ENCODE peak calls at places on chromosome 14, in four cellular contexts. Q, S, V and A are unnamed samples.

GRCh38 chr14:35122696-35123387 is 490 bp downstream of the PRORP start:
- DNase-seq in V (peak), Q (peak), S (no peak), A (no peak)

GRCh38 chr14:61973981-61974380 is 211.8 kb downstream of the SNAPC1 start:
- DNase-seq in V (no peak), Q (peak), S (no peak), A (no peak)

GRCh38 chr14:64676410-64677008 is 27.7 kb upstream of the PLEKHG3 start:
- DNase-seq in S (no peak), Q (no peak), V (no peak), A (no peak)

GRCh38 chr14:69595336-69595735 is 16.1 kb upstream of the SUSD6 start:
- DNase-seq in Q (no peak), V (no peak), S (no peak), A (no peak)

GRCh38 chr14:33475623-33476022 is 475.3 kb downstream of the EGLN3 start:
- DNase-seq in S (peak), Q (peak), V (peak), A (peak)

GRCh38 chr14:53533384-53533975 is 380.4 kb upstream of the DDHD1 start:
- DNase-seq in S (no peak), Q (no peak), V (no peak), A (no peak)

GRCh38 chr14:68840454-68840853 is 47.6 kb upstream of the ZFP36L1 start:
- DNase-seq in Q (no peak), S (no peak), V (no peak), A (no peak)

GRCh38 chr14:31969371-31969770 is 107.7 kb upstream of the ARHGAP5 start:
- DNase-seq in V (no peak), S (no peak), Q (no peak), A (no peak)

GRCh38 chr14:41785696-41786095 is 179.0 kb downstream of the LRFN5 start:
- DNase-seq in Q (peak), S (no peak), V (peak), A (no peak)

GRCh38 chr14:29927596-29928341 is at the start of gene PRKD1:
- DNase-seq in Q (peak), V (peak), S (peak), A (peak)

GRCh38 chr14:94665121-94665520 is 52.9 kb downstream of the SERPINA3 start:
- DNase-seq in V (no peak), Q (no peak), S (no peak), A (no peak)

GRCh38 chr14:104428333-104428851 is 151.2 kb upstream of the C14orf180 start:
- DNase-seq in S (no peak), V (no peak), Q (no peak), A (no peak)

GRCh38 chr14:47917344-47917954 is 242.0 kb upstream of the MDGA2 start:
- DNase-seq in Q (peak), V (peak), S (peak), A (peak)

GRCh38 chr14:28773917-28774691 is 7.5 kb downstream of the FOXG1 start:
- DNase-seq in V (peak), S (peak), Q (no peak), A (no peak)

GRCh38 chr14:100708349-100709217 is 18.1 kb upstream of the DLK1 start:
- DNase-seq in V (peak), S (no peak), Q (peak), A (no peak)

GRCh38 chr14:54889919-54890318 is 12.7 kb downstream of the GCH1 start:
- DNase-seq in V (no peak), Q (peak), S (no peak), A (no peak)

GRCh38 chr14:94138256-94138655 is 8.9 kb upstream of the IFI27L2 start:
- DNase-seq in S (no peak), V (no peak), Q (no peak), A (no peak)

GRCh38 chr14:79578470-79578869 is 632.8 kb downstream of the DIO2 start:
- DNase-seq in V (no peak), S (no peak), Q (no peak), A (no peak)

GRCh38 chr14:69091695-69092094 is 61.2 kb downstream of the DCAF5 start:
- DNase-seq in V (no peak), S (no peak), Q (no peak), A (no peak)

GRCh38 chr14:98233656-98234055 is 1038.3 kb downstream of the BCL11B start:
- DNase-seq in S (no peak), Q (no peak), V (peak), A (no peak)

GRCh38 chr14:104551851-104552737 is 27.5 kb upstream of the C14orf180 start:
- DNase-seq in Q (no peak), V (no peak), S (peak), A (no peak)

GRCh38 chr14:86357866-86358265 is 827.9 kb downstream of the FLRT2 start:
- DNase-seq in Q (no peak), S (no peak), V (no peak), A (no peak)

GRCh38 chr14:80926706-80927384 is 14.7 kb downstream of the CEP128 start:
- DNase-seq in Q (no peak), V (no peak), S (no peak), A (no peak)

GRCh38 chr14:25032092-25032784 is 17.7 kb downstream of the STXBP6 start:
- DNase-seq in Q (no peak), V (peak), S (no peak), A (no peak)
- TF ChIP-seq CTCF in Q (peak), V (peak), S (no peak), A (peak)

DNA sequence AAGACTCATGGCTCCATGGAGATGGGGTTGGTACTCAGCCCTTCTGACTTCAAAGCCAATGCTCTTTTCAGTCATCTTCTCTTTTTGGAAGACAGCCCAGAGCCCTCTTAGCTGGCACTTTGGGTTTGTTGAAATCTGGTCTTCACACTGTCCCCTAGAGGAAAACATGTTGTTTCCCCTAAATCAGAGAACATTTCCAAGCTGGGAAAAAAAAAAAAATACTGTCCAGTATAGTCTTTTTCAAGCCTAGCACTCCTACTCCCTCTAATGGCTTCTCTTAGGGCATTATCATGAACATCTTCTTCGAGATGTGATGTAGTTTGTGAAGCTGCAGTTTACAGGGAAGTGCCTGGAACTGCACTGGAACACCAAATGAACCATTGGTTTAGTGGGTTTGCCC is 3.0 kb upstream of the ZC3H14 start:
- DNase-seq in Q (peak), S (no peak), V (peak), A (no peak)
- TF ChIP-seq CTCF in Q (peak), S (no peak), V (peak), A (no peak)

DNA sequence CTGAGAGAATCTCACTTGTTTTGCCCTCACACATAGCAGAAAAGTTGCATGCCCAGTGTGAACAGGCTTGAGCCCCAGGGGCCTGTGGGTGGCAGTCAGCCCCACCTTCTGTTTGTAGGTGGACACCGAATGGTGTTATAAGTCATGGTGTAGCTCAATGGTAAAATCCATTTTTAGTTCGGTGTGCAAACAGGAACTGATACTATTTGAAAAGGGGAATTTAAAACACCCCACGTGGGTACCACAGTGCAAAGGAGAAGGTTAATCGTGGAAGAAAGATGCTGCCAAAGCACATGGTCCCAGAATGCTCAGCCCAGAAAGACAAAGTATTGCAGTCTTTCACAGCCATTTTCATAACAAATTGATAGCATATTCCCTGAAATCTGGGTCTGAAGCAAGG is 71.8 kb upstream of the GZMB start:
- DNase-seq in V (no peak), Q (no peak), S (no peak), A (no peak)
- TF ChIP-seq CTCF in V (no peak), Q (no peak), S (no peak), A (no peak)

DNA sequence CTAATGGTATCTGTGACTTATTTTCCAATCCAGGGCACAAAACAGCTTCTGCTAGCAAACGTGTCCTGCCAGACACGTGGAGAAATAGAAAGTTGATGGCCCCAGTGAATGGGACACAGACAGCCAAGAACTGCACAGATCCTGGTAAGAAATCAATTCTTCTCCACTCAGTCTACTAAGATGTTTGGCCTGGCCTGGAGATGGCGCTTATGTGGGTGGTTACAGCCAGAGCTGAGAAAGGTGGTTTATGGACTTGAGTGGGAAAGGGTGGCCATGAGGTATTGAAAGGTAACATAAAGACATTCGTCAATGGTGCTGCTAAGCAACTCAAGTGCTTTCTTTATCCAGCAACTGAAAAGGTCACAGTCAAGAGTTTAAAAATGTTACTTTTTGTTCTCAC is 2.9 kb downstream of the SLC24A4 start:
- DNase-seq in V (no peak), S (no peak), Q (no peak), A (no peak)
- TF ChIP-seq CTCF in V (peak), S (no peak), Q (peak), A (no peak)

DNA sequence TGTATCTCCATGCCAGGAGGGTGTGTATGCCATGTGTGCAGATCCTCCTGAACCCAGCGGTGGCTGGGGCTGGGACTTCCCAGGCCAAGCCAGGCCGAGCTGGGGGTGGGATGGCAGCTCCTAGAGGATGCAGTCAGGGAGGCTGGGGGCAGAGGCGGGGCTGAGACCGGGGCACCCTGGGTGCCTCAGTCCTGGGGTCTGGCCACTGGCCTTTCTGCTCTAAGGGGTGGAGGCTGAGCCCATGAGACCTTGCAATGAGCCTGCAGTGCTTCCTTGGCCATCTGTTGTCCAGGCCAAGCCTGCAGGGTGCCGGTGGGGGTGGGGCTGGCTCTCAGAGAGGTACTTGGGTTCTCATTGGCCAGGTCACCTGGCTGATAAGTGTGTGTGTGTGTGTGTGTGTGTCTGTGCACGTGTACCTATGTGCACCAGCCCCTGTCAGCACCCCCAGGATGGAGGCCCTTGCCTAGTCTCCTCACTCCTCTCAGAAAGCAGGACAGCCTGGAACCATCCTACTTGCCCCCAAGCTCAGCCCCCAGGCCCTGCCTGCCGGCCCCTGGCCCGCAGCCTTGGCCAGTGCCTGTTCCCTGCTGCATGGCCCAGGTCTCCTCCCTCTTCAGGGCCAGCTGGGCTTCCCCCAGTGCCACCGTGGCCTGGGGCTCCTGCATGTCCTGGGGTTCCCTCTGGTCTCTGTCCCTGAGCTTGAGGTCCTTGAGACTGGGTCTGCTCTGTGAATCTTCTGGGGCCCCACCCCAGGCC is 10.6 kb upstream of the TNFAIP2 start:
- DNase-seq in S (no peak), V (no peak), Q (no peak), A (no peak)
- TF ChIP-seq CTCF in S (no peak), V (no peak), Q (no peak), A (no peak)

GRCh38 chr14:37594238-37594915 is 672 bp downstream of the FOXA1 start:
- DNase-seq in V (peak), Q (peak), S (peak), A (peak)
- TF ChIP-seq CTCF in V (peak), Q (peak), S (peak), A (peak)